ENCODE peak calls at places on chromosomes 12 and 14, in four cellular contexts. One of them, this sample, is unnamed.
A peak's percentile ranks its signal among the peaks of the same experiment; 100 is the strongest.

GRCh38 chr12:272942-273906 is 10.6 kb upstream of the SLC6A13 start:
- DNase-seq in AG04450: no peak
- DNase-seq in H9: no peak
- DNase-seq in left lung: no peak
- DNase-seq in this sample: no peak

GRCh38 chr12:104596128-104596799 is 139.5 kb downstream of the CHST11 start:
- DNase-seq in H9: no peak
- DNase-seq in AG04450: peak; percentile 62
- DNase-seq in left lung: no peak
- DNase-seq in this sample: no peak

GRCh38 chr12:53058674-53059433 is 9.0 kb downstream of the TNS2 start:
- DNase-seq in AG04450: no peak
- DNase-seq in H9: peak; percentile 30
- DNase-seq in left lung: no peak
- DNase-seq in this sample: peak; percentile 91

GRCh38 chr12:46269429-46270241 is 792 bp upstream of the SLC38A1 start:
- DNase-seq in AG04450: no peak
- DNase-seq in H9: peak; percentile 64
- DNase-seq in left lung: peak; percentile 75
- DNase-seq in this sample: no peak

GRCh38 chr14:49467091-49467490 is 119.1 kb downstream of the RPS29 start:
- DNase-seq in AG04450: no peak
- DNase-seq in left lung: no peak
- DNase-seq in H9: no peak
- DNase-seq in this sample: no peak

GRCh38 chr12:25053021-25053271 is 104.0 kb upstream of the BCAT1 start:
- DNase-seq in AG04450: no peak
- DNase-seq in H9: no peak
- DNase-seq in left lung: no peak
- DNase-seq in this sample: no peak

GRCh38 chr12:107393043-107393725 is 292.4 kb upstream of the PWP1 start:
- DNase-seq in H9: no peak
- DNase-seq in left lung: no peak
- DNase-seq in AG04450: no peak
- DNase-seq in this sample: no peak

GRCh38 chr12:10726945-10727344 is 3.8 kb upstream of the YBX3 start:
- DNase-seq in left lung: no peak
- DNase-seq in H9: no peak
- DNase-seq in AG04450: no peak
- DNase-seq in this sample: no peak

GRCh38 chr14:39241637-39242036 is 7.9 kb downstream of the MIA2 start:
- DNase-seq in left lung: no peak
- DNase-seq in H9: no peak
- DNase-seq in AG04450: no peak
- DNase-seq in this sample: no peak

GRCh38 chr14:61505815-61506809 is 184.7 kb downstream of the PRKCH start:
- DNase-seq in left lung: no peak
- DNase-seq in H9: peak; percentile 44
- DNase-seq in AG04450: no peak
- DNase-seq in this sample: no peak

DNA sequence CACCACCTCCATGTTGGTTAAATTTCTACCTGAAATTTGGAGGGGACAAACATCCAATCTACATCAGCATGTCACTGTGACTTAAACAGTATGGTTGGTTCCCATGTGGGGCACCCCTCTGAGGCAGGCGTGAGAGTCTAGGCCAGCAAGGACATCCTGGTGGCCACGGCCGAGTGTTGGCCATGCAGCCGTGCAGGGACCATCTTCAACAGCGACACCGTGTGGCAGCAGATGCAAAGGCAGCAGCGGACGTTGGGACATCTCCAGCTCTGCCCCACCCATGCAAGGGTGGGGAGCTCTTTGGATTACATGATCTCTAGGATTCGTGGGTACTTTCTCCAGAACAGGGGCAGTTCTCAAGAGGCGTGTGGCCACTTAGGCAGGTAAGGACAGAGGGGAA is 49.8 kb downstream of the NOC4L start:
- DNase-seq in AG04450: no peak
- DNase-seq in left lung: no peak
- DNase-seq in H9: peak; percentile 67
- DNase-seq in this sample: no peak
- TF ChIP-seq CTCF in AG04450: peak; percentile 14
- TF ChIP-seq CTCF in left lung: no peak
- TF ChIP-seq CTCF in H9: peak; percentile 82
- TF ChIP-seq CTCF in this sample: peak; percentile 57

GRCh38 chr12:60644076-60644475 is 1048.2 kb downstream of the SLC16A7 start:
- DNase-seq in H9: no peak
- DNase-seq in left lung: no peak
- DNase-seq in AG04450: no peak
- DNase-seq in this sample: no peak
- TF ChIP-seq CTCF in H9: no peak
- TF ChIP-seq CTCF in left lung: no peak
- TF ChIP-seq CTCF in AG04450: no peak
- TF ChIP-seq CTCF in this sample: no peak

DNA sequence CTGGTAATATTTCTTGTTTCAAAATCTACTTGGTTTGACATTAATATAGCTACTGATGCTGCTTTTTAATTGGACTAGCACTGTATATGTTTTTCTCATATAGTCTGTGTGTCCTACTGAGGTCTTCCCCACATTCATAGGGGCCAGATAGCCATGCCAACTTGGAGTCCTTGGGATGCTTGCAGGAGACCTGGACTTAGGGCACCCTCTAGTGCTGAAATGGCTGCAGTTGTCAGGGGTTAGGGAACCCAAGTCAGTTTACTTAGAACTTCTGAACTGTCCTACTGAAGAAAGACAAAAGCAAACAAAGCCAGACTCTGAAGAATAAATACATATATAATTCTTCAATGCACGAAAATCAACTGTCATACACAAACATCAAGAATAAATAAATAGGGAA is 279.9 kb upstream of the SYT1 start:
- DNase-seq in H9: peak; percentile 73
- DNase-seq in AG04450: no peak
- DNase-seq in left lung: no peak
- DNase-seq in this sample: no peak
- TF ChIP-seq CTCF in H9: peak; percentile 88
- TF ChIP-seq CTCF in AG04450: peak; percentile 41
- TF ChIP-seq CTCF in left lung: no peak
- TF ChIP-seq CTCF in this sample: peak; percentile 41

GRCh38 chr14:104820669-104821228 is 19.8 kb downstream of the ZBTB42 start:
- DNase-seq in H9: peak; percentile 85
- DNase-seq in AG04450: peak; percentile 37
- DNase-seq in left lung: peak; percentile 88
- DNase-seq in this sample: peak; percentile 86
- TF ChIP-seq CTCF in H9: peak; percentile 64
- TF ChIP-seq CTCF in AG04450: peak; percentile 76
- TF ChIP-seq CTCF in left lung: peak; percentile 30
- TF ChIP-seq CTCF in this sample: peak; percentile 75